ENCODE peak calls at places on chromosomes 3 and 15, in nine cellular contexts. F, C, Q, P, N, G, Z, W and A are unnamed samples.

GRCh38 chr3:69084326-69084667 is 440 bp upstream of the ARL6IP5 start:
- DNase-seq in C (no peak), P (no peak), G (no peak), N (no peak), Q (no peak), W (peak), Z (no peak), F (peak), A (no peak)

GRCh38 chr15:91867581-91868026 is 14.1 kb downstream of the SLCO3A1 start:
- DNase-seq in C (peak), Q (peak), W (peak), N (peak), F (peak), G (no peak), Z (no peak), P (no peak), A (no peak)

GRCh38 chr3:54698059-54698458 is 229.8 kb downstream of the LRTM1 start:
- DNase-seq in Q (no peak), C (no peak), N (no peak), W (no peak), Z (no peak), F (no peak), G (no peak), P (no peak), A (no peak)

GRCh38 chr3:78764634-78765033 is 1003.2 kb downstream of the ROBO1 start:
- DNase-seq in P (no peak), W (no peak), C (no peak), N (no peak), Z (peak), G (no peak), Q (no peak), F (no peak), A (no peak)

GRCh38 chr3:49013113-49013737 is 5.2 kb downstream of the DALRD3 start:
- DNase-seq in F (no peak), P (no peak), C (no peak), Z (no peak), Q (no peak), G (no peak), N (no peak), W (no peak), A (no peak)

GRCh38 chr15:48062476-48062875 is 58.3 kb upstream of the SLC24A5 start:
- DNase-seq in C (no peak), Z (no peak), N (no peak), W (peak), P (no peak), F (no peak), Q (no peak), G (no peak), A (no peak)

GRCh38 chr3:185021326-185021725 is 131.5 kb downstream of the C3orf70 start:
- DNase-seq in W (no peak), G (no peak), N (no peak), Z (no peak), F (peak), C (no peak), P (no peak), Q (no peak), A (no peak)

GRCh38 chr3:30341851-30342250 is 264.6 kb upstream of the TGFBR2 start:
- DNase-seq in G (no peak), F (no peak), P (no peak), Q (no peak), C (no peak), N (no peak), Z (no peak), W (no peak), A (no peak)

GRCh38 chr3:107235193-107235922 is 141.9 kb upstream of the CCDC54 start:
- DNase-seq in Z (no peak), P (no peak), Q (no peak), N (no peak), F (peak), G (no peak), W (peak), C (no peak), A (no peak)

GRCh38 chr15:71591057-71591456 is 219.3 kb upstream of the NR2E3 start:
- DNase-seq in Q (no peak), G (no peak), P (no peak), F (no peak), Z (no peak), W (no peak), N (no peak), C (no peak), A (no peak)

GRCh38 chr15:49985463-49985862 is 133.6 kb downstream of the ATP8B4 start:
- DNase-seq in N (no peak), Q (no peak), C (no peak), W (no peak), G (no peak), F (no peak), P (no peak), Z (no peak), A (no peak)

GRCh38 chr15:33313491-33313890 is 2.7 kb downstream of the RYR3 start:
- DNase-seq in F (no peak), Q (no peak), C (no peak), G (no peak), P (no peak), Z (no peak), W (no peak), N (no peak), A (no peak)

GRCh38 chr15:73688455-73688854 is 4.3 kb downstream of the CD276 start:
- DNase-seq in F (no peak), C (no peak), N (no peak), W (peak), G (no peak), Q (no peak), P (no peak), Z (no peak), A (no peak)

GRCh38 chr3:148087601-148088371 is 609.9 kb upstream of the AGTR1 start:
- DNase-seq in P (no peak), G (no peak), F (no peak), N (no peak), Z (no peak), C (no peak), W (no peak), Q (no peak), A (no peak)

GRCh38 chr3:35549690-35550089 is 89.6 kb upstream of the ARPP21 start:
- DNase-seq in N (peak), C (no peak), P (no peak), W (peak), G (no peak), Q (no peak), F (no peak), Z (no peak), A (no peak)

GRCh38 chr3:23921052-23921511 is 4.2 kb downstream of the RPL15 start:
- DNase-seq in Z (no peak), G (no peak), W (no peak), P (no peak), N (no peak), C (no peak), Q (no peak), F (no peak), A (no peak)

GRCh38 chr3:127204841-127205582 is 12.1 kb downstream of the PRR23E start:
- DNase-seq in P (no peak), Z (no peak), W (no peak), F (no peak), N (no peak), Q (no peak), C (no peak), G (no peak), A (no peak)

GRCh38 chr3:192933779-192934456 is 16.3 kb upstream of the MB21D2 start:
- DNase-seq in C (no peak), N (no peak), Z (no peak), F (no peak), P (no peak), G (no peak), W (peak), Q (no peak), A (no peak)

GRCh38 chr3:79081285-79081684 is 686.5 kb downstream of the ROBO1 start:
- DNase-seq in W (no peak), G (no peak), F (no peak), Q (no peak), Z (no peak), N (no peak), C (no peak), P (no peak), A (no peak)

GRCh38 chr3:128432301-128432897 is 34.3 kb downstream of the DNAJB8 start:
- DNase-seq in N (peak), C (no peak), F (no peak), Z (no peak), P (no peak), W (no peak), G (no peak), Q (no peak), A (no peak)

GRCh38 chr3:95654567-95655362 is 1159.6 kb upstream of the EPHA6 start:
- DNase-seq in P (no peak), C (no peak), G (no peak), Q (no peak), Z (no peak), F (no peak), N (no peak), W (no peak), A (no peak)

GRCh38 chr3:127791221-127791913 is 30.9 kb downstream of the MGLL start:
- DNase-seq in Z (no peak), Q (no peak), P (no peak), N (no peak), G (peak), F (peak), W (peak), C (no peak), A (no peak)

GRCh38 chr3:71441925-71442620 is 141.5 kb downstream of the FOXP1 start:
- DNase-seq in C (no peak), G (no peak), F (no peak), N (no peak), Q (no peak), W (no peak), Z (no peak), P (no peak), A (no peak)

GRCh38 chr15:63003836-63004610 is 38.5 kb upstream of the TPM1 start:
- DNase-seq in N (no peak), F (no peak), W (no peak), C (no peak), Q (no peak), G (no peak), P (no peak), Z (no peak), A (no peak)

GRCh38 chr3:193354423-193354822 is 24.1 kb downstream of the ATP13A5 start:
- DNase-seq in Z (no peak), G (no peak), W (no peak), C (no peak), N (no peak), F (no peak), Q (no peak), P (no peak), A (no peak)

GRCh38 chr3:10581251-10581650 is 75.9 kb upstream of the ATP2B2 start:
- DNase-seq in N (no peak), Q (no peak), G (no peak), C (no peak), Z (no peak), W (peak), P (no peak), F (peak), A (no peak)

GRCh38 chr3:50201573-50202315 is 3.3 kb upstream of the SLC38A3 start:
- DNase-seq in F (no peak), W (no peak), Q (no peak), N (no peak), C (no peak), P (no peak), Z (no peak), G (no peak), A (no peak)

GRCh38 chr3:159796744-159797143 is 191.9 kb upstream of the IL12A start:
- DNase-seq in G (no peak), Z (no peak), Q (no peak), P (no peak), N (no peak), F (peak), W (peak), C (no peak), A (no peak)

GRCh38 chr15:58770519-58770856 is 614 bp upstream of the MINDY2 start:
- DNase-seq in P (no peak), W (peak), Z (no peak), G (no peak), Q (no peak), C (no peak), F (peak), N (no peak), A (no peak)

GRCh38 chr3:88149146-88149515 is 628 bp upstream of the C3orf38 start:
- DNase-seq in Z (no peak), G (no peak), P (no peak), F (peak), C (no peak), N (no peak), Q (peak), W (no peak), A (no peak)

GRCh38 chr3:49699281-49699723 is 9.9 kb downstream of the RNF123 start:
- DNase-seq in G (no peak), C (no peak), P (no peak), N (peak), Q (no peak), F (peak), Z (no peak), W (no peak), A (no peak)

GRCh38 chr3:155741081-155741480 is 3.8 kb downstream of the PLCH1 start:
- DNase-seq in C (no peak), N (no peak), W (no peak), G (no peak), P (no peak), Q (no peak), Z (no peak), F (no peak), A (no peak)

GRCh38 chr3:48409291-48410201 is 20.3 kb downstream of the PLXNB1 start:
- DNase-seq in Q (no peak), P (no peak), W (no peak), C (peak), G (peak), Z (no peak), F (no peak), N (peak), A (no peak)

GRCh38 chr15:70507772-70508351 is 255.5 kb downstream of the UACA start:
- DNase-seq in P (no peak), N (no peak), C (no peak), F (no peak), Z (no peak), W (peak), G (no peak), Q (peak), A (no peak)